ENCODE peak calls at places on chromosome 1, in four cellular contexts. E is fibroblast of lung, Y is hepatocyte, S is A549. Q is an unnamed sample.

GRCh38 chr1:172269084-172269483 is 151.4 kb upstream of the C1orf105 start:
- DNase-seq in S (peak; percentile 32), E (no peak), Y (no peak), Q (no peak)

GRCh38 chr1:1435911-1436633 is 582 bp downstream of the VWA1 start:
- DNase-seq in S (no peak), Y (no peak), E (no peak), Q (peak; percentile 75)

GRCh38 chr1:103056423-103056822 is 51.9 kb downstream of the COL11A1 start:
- DNase-seq in S (no peak), Y (peak; percentile 12), E (no peak), Q (no peak)

GRCh38 chr1:27299385-27300252 is 22.3 kb upstream of the TMEM222 start:
- DNase-seq in E (peak; percentile 99), Y (peak; percentile 94), S (peak; percentile 75), Q (peak; percentile 79)

GRCh38 chr1:240349695-240350094 is 258.0 kb downstream of the FMN2 start:
- DNase-seq in Y (no peak), E (no peak), S (no peak), Q (no peak)

GRCh38 chr1:168974611-168975010 is 131.9 kb upstream of the ATP1B1 start:
- DNase-seq in Y (no peak), S (no peak), E (no peak), Q (no peak)

GRCh38 chr1:223258751-223259177 is 105.2 kb downstream of the SUSD4 start:
- DNase-seq in S (peak; percentile 80), Y (peak; percentile 87), E (peak; percentile 77), Q (no peak)

GRCh38 chr1:205095422-205095821 is 11.2 kb upstream of the TMEM81 start:
- DNase-seq in S (no peak), Y (no peak), E (no peak), Q (no peak)

GRCh38 chr1:119373465-119373864 is 4.9 kb downstream of the HAO2 start:
- DNase-seq in E (peak; percentile 41), S (peak; percentile 24), Y (peak; percentile 46), Q (no peak)

GRCh38 chr1:147267711-147268110 is 25.2 kb downstream of the CHD1L start:
- DNase-seq in S (no peak), Y (no peak), E (peak; percentile 56), Q (no peak)

GRCh38 chr1:207857447-207857846 is 53.5 kb downstream of the CD34 start:
- DNase-seq in Y (no peak), E (no peak), S (no peak), Q (no peak)

GRCh38 chr1:153573351-153573750 is 7.7 kb upstream of the S100A2 start:
- DNase-seq in E (peak; percentile 42), Y (no peak), S (no peak), Q (peak; percentile 1)

GRCh38 chr1:5954964-5955363 is 37.3 kb downstream of the NPHP4 start:
- DNase-seq in S (no peak), Y (no peak), E (no peak), Q (no peak)

GRCh38 chr1:55544826-55545225 is 329.7 kb upstream of the USP24 start:
- DNase-seq in Y (no peak), S (no peak), E (peak; percentile 20), Q (no peak)

GRCh38 chr1:180397190-180397589 is 105.2 kb downstream of the ACBD6 start:
- DNase-seq in Y (no peak), E (no peak), S (no peak), Q (no peak)

GRCh38 chr1:9792156-9793042 is 31.4 kb downstream of the CLSTN1 start:
- DNase-seq in Y (no peak), S (no peak), E (peak; percentile 34), Q (no peak)

GRCh38 chr1:225813250-225813964 is 3.5 kb downstream of the EPHX1 start:
- DNase-seq in Y (peak; percentile 75), E (no peak), S (peak; percentile 96), Q (peak; percentile 83)

GRCh38 chr1:198788561-198789064 is 149.8 kb downstream of the PTPRC start:
- DNase-seq in Y (peak; percentile 34), S (no peak), E (peak; percentile 7), Q (no peak)
- TF ChIP-seq CTCF in Y (peak; percentile 45), S (no peak), E (peak; percentile 25), Q (no peak)

GRCh38 chr1:11594222-11594621 is 60.0 kb downstream of the FBXO2 start:
- DNase-seq in Y (peak; percentile 44), S (peak; percentile 7), E (peak; percentile 14), Q (no peak)
- TF ChIP-seq CTCF in Y (peak; percentile 45), S (no peak), E (peak; percentile 35), Q (no peak)

DNA sequence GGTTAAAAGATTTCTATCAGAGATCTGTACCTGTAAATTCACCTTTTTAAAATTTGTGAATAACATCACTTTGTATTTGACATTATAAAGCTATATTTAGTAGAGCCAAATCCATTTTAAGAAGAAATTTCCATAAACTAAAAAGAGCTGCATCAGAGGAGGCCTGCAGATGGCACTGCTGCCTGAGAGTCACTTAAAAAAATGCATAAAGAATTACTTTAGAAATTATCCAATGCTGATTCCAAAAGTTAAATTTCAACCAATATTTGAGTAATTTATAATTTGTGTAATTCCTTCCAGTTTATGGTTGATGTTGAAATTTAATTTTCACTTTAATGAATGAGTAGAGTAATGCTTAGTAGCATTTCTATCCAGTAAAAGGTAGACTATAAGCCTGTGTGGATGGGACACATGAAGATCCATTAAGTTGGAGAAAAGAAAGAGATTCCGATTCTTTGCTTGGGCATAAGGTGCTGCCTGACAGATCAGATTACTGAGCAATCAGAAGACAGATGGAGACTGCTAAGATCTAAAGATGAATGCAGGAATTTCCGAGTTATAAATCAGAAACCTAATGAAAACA is 20.7 kb upstream of the RPE65 start:
- DNase-seq in Y (peak; percentile 36), E (no peak), S (peak; percentile 4), Q (no peak)
- TF ChIP-seq CTCF in Y (peak; percentile 89), E (peak; percentile 82), S (peak; percentile 58), Q (peak; percentile 38)

GRCh38 chr1:170250531-170251276 is 104.9 kb downstream of the NTMT2 start:
- DNase-seq in Y (no peak), E (no peak), S (no peak), Q (no peak)
- TF ChIP-seq CTCF in Y (no peak), E (no peak), S (no peak), Q (no peak)

DNA sequence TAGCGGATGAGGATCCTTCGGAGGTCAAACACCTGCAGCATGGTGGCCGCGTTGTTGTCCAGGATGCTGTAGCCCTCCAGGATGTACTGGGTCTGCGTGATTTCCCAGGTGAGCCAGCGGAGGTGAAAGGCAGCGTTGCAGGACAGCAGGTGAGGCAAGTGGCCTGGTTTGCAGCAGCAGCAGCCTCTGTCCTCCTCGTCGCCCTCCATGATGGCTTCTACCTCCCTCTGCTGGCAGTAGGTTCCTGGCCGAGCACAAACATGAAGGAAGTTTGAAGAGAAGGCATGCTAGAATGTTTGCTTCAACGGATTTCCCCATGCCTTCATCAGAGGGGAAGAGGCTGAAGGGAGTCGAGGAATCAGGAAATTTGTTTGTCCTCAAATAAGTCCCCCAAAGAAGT is 74.7 kb downstream of the NTPCR start:
- DNase-seq in Y (peak; percentile 72), E (peak; percentile 33), S (peak; percentile 55), Q (no peak)
- TF ChIP-seq CTCF in Y (peak; percentile 58), E (peak; percentile 44), S (peak; percentile 24), Q (no peak)

GRCh38 chr1:183670169-183670568 is 17.1 kb upstream of the APOBEC4 start:
- DNase-seq in Y (no peak), S (no peak), E (no peak), Q (no peak)
- TF ChIP-seq CTCF in Y (no peak), S (no peak), E (no peak), Q (no peak)

GRCh38 chr1:215631489-215631888 is 64.4 kb downstream of the KCTD3 start:
- DNase-seq in Y (peak; percentile 32), S (peak; percentile 16), E (peak; percentile 14), Q (no peak)

GRCh38 chr1:215640429-215641148 is 73.5 kb downstream of the KCTD3 start:
- DNase-seq in E (no peak), S (no peak), Y (no peak), Q (no peak)

GRCh38 chr1:215636258-215636965 is 69.3 kb downstream of the KCTD3 start:
- DNase-seq in E (peak; percentile 70), Y (peak; percentile 36), S (no peak), Q (no peak)

GRCh38 chr1:215635827-215636226 is 68.7 kb downstream of the KCTD3 start:
- DNase-seq in S (no peak), E (no peak), Y (peak; percentile 13), Q (no peak)

GRCh38 chr1:215637041-215637573 is 70.0 kb downstream of the KCTD3 start:
- DNase-seq in E (peak; percentile 89), S (no peak), Y (peak; percentile 13), Q (no peak)
- TF ChIP-seq CTCF in E (no peak), S (no peak), Y (no peak), Q (no peak)

DNA sequence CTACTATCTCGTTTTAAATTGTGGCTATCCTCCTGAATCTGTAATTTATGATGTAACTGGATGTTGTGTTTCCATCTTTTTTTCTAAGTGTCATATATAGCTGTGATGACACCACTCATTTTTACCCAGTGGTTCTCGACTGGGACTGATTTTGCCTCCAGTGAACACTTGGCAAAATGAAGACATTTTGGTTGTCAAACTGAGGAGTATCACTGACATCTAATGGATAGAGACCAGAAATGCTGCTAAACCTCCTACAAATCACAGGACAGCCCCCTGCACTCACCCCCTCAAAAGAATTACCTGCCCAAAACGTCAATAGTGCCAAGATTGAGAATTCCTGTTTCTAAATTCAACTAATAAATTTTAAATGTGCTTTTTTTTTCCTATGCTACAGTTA is 1.9 kb downstream of the TRMT13 start:
- DNase-seq in S (no peak), E (peak; percentile 2), Y (no peak), Q (no peak)
- TF ChIP-seq CTCF in S (no peak), E (no peak), Y (no peak), Q (no peak)

DNA sequence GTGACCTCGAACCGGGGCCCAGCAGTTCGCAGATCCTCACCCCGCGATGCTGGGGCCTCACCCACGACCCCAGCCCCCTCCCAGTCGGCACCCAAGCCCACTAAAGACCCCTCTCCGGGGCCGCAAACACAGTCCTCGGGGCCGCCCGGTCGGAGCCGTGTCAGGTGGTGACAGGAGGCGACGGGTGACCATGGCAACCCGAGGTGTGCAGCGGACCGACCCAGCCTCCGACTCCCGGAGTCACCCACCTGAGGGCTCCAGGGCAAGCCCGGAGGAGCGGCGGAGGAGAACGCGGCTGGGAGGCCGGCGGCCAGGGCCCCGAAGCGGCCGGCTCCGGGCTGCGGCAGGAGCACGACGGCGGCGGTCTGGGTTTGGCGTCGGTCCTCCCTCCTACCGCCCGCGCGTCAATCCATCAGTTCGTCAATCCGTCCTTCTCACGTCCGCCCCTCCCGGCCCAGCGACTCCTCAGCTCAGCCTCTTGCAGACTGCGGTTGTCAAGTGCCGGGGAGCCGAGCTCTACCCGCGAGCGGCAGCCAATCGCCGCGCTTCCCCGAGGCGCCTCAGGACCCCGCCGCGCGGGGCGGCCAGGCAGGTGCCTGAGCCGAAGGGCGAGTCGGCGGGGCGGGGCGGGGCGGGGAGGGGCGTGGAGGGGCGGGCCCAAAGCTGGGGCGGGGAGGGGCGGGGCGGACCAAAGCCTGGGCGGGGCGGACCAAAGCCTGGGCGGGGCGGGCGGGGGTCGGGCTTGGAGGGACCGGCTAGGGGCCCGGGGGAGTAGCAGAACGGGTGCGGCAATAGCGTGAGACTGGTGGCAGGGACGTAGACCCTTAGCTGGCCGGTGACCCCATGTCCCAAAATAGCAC is at the start of gene WDR47:
- DNase-seq in E (peak; percentile 93), Y (peak; percentile 97), S (peak; percentile 93), Q (peak; percentile 98)
- TF ChIP-seq CTCF in E (no peak), Y (no peak), S (no peak), Q (no peak)

Q was measured in kidney.